ENCODE peak calls at places on chromosomes 13 and 19, in seven cellular contexts. Z is tibial artery; T is CD4-positive, alpha-beta T cell; Y is thoracic aorta; A is kidney; B is H9; E is lung. X is an unnamed sample.

GRCh38 chr13:39811696-39812095 is 156.2 kb downstream of the COG6 start:
- DNase-seq in Z (no peak), T (no peak), Y (no peak), A (no peak), B (no peak), E (no peak), X (no peak)

GRCh38 chr13:90448466-90449037 is 898.9 kb upstream of the MIR17HG start:
- DNase-seq in Z (no peak), T (no peak), Y (no peak), A (no peak), B (no peak), E (no peak), X (no peak)

GRCh38 chr13:88066847-88067246 is 395.7 kb downstream of the SLITRK5 start:
- DNase-seq in Z (no peak), T (no peak), Y (no peak), A (no peak), B (no peak), E (no peak), X (no peak)

GRCh38 chr13:31274345-31274870 is 74.6 kb downstream of the B3GLCT start:
- DNase-seq in Z (no peak), T (no peak), Y (no peak), A (no peak), B (no peak), E (no peak), X (no peak)

GRCh38 chr13:30696278-30697176 is 38.8 kb upstream of the ALOX5AP start:
- DNase-seq in Z (peak), T (no peak), Y (no peak), A (no peak), B (peak), E (peak), X (no peak)

GRCh38 chr13:114004416-114005205 is 30.7 kb upstream of the C13orf46 start:
- DNase-seq in Z (peak), T (no peak), Y (no peak), A (peak), B (no peak), E (no peak), X (no peak)

GRCh38 chr13:92805766-92806165 is 420.8 kb upstream of the GPC6 start:
- DNase-seq in Z (no peak), T (no peak), Y (no peak), A (no peak), B (no peak), E (no peak), X (no peak)

GRCh38 chr19:46659151-46660007 is 1.6 kb downstream of the DACT3 start:
- DNase-seq in Z (peak), T (no peak), Y (no peak), A (peak), B (peak), E (no peak), X (no peak)

GRCh38 chr19:8575467-8575997 is 1.7 kb downstream of the MYO1F start:
- DNase-seq in Z (no peak), T (no peak), Y (no peak), A (no peak), B (peak), E (no peak), X (peak)

GRCh38 chr13:82292334-82292733 is 1589.9 kb downstream of the SLITRK1 start:
- DNase-seq in Z (no peak), T (no peak), Y (no peak), A (no peak), B (no peak), E (no peak), X (no peak)

GRCh38 chr13:84641491-84641890 is 759.2 kb upstream of the SLITRK1 start:
- DNase-seq in Z (no peak), T (no peak), Y (no peak), A (no peak), B (no peak), E (no peak), X (no peak)

GRCh38 chr19:7927605-7928333 is 1.8 kb upstream of the CTXN1 start:
- DNase-seq in Z (peak), T (no peak), Y (no peak), A (peak), B (no peak), E (no peak), X (no peak)

GRCh38 chr13:67740871-67741475 is 510.8 kb upstream of the PCDH9 start:
- DNase-seq in Z (no peak), T (no peak), Y (no peak), A (no peak), B (no peak), E (no peak), X (no peak)

GRCh38 chr19:23263396-23263795 is 13.2 kb upstream of the ZNF724 start:
- DNase-seq in Z (no peak), T (no peak), Y (no peak), A (no peak), B (no peak), E (no peak), X (no peak)

GRCh38 chr19:6275170-6275744 is 4.5 kb downstream of the MLLT1 start:
- DNase-seq in Z (no peak), T (no peak), Y (no peak), A (peak), B (no peak), E (no peak), X (no peak)

GRCh38 chr13:97582170-97582569 is 148.2 kb downstream of the RAP2A start:
- DNase-seq in Z (no peak), T (no peak), Y (no peak), A (no peak), B (no peak), E (no peak), X (no peak)

GRCh38 chr13:51906581-51906980 is 44.8 kb downstream of the CCDC70 start:
- DNase-seq in Z (no peak), T (no peak), Y (no peak), A (no peak), B (peak), E (no peak), X (no peak)

GRCh38 chr13:22903925-22904324 is 276.9 kb upstream of the SGCG start:
- DNase-seq in Z (no peak), T (no peak), Y (no peak), A (no peak), B (no peak), E (no peak), X (no peak)

GRCh38 chr13:73428137-73428536 is 369.3 kb downstream of the KLF5 start:
- DNase-seq in Z (no peak), T (no peak), Y (no peak), A (no peak), B (no peak), E (no peak), X (peak)

GRCh38 chr13:44906230-44906629 is 83.0 kb downstream of the NUFIP1 start:
- DNase-seq in Z (no peak), T (no peak), Y (no peak), A (no peak), B (no peak), E (no peak), X (no peak)

GRCh38 chr19:16911046-16911445 is 22.2 kb downstream of the F2RL3 start:
- DNase-seq in Z (no peak), T (no peak), Y (no peak), A (peak), B (no peak), E (no peak), X (no peak)

GRCh38 chr19:37980419-37980975 is 73.5 kb downstream of the SIPA1L3 start:
- DNase-seq in Z (peak), T (no peak), Y (no peak), A (no peak), B (no peak), E (no peak), X (no peak)

GRCh38 chr19:44662686-44663085 is 8.6 kb upstream of the CEACAM19 start:
- DNase-seq in Z (no peak), T (no peak), Y (no peak), A (peak), B (no peak), E (no peak), X (no peak)

GRCh38 chr13:101972191-101972590 is 429.7 kb downstream of the FGF14 start:
- DNase-seq in Z (no peak), T (no peak), Y (no peak), A (no peak), B (no peak), E (no peak), X (no peak)

GRCh38 chr13:66560991-66561390 is 669.1 kb downstream of the PCDH9 start:
- DNase-seq in Z (no peak), T (no peak), Y (no peak), A (peak), B (no peak), E (no peak), X (no peak)

GRCh38 chr13:38417727-38418126 is 68.1 kb downstream of the UFM1 start:
- DNase-seq in Z (no peak), T (no peak), Y (no peak), A (no peak), B (peak), E (no peak), X (peak)

GRCh38 chr19:7900931-7901330 is 2.7 kb upstream of the MAP2K7 start:
- DNase-seq in Z (no peak), T (no peak), Y (no peak), A (no peak), B (no peak), E (no peak), X (no peak)

GRCh38 chr19:18349524-18350128 is 9.2 kb downstream of the PGPEP1 start:
- DNase-seq in Z (peak), T (no peak), Y (no peak), A (peak), B (no peak), E (peak), X (peak)
- TF ChIP-seq CTCF in Z (peak), T (no peak), Y (peak), A (peak), B (peak), E (peak), X (peak)

GRCh38 chr19:15075801-15076200 is 6.2 kb upstream of the OR1I1 start:
- DNase-seq in Z (no peak), T (no peak), Y (no peak), A (no peak), B (no peak), E (no peak), X (no peak)
- H3K27ac ChIP-seq in Z (no peak), T (no peak), Y (no peak), A (no peak), B (no peak), E (no peak), X (no peak)

GRCh38 chr13:99975626-99976025 is 4.1 kb upstream of the ZIC5 start:
- DNase-seq in Z (no peak), T (no peak), Y (no peak), A (peak), B (peak), E (no peak), X (no peak)
- TF ChIP-seq CTCF in Z (no peak), T (no peak), Y (no peak), A (no peak), B (no peak), E (no peak), X (no peak)

GRCh38 chr19:1872807-1873523 is 9.6 kb upstream of the KLF16 start:
- DNase-seq in Z (no peak), T (no peak), Y (no peak), A (peak), B (no peak), E (no peak), X (no peak)

GRCh38 chr19:1871140-1871597 is 7.8 kb upstream of the KLF16 start:
- DNase-seq in Z (no peak), T (no peak), Y (no peak), A (no peak), B (no peak), E (no peak), X (no peak)

GRCh38 chr19:1873524-1874473 is 10.4 kb upstream of the KLF16 start:
- DNase-seq in Z (no peak), T (no peak), Y (no peak), A (no peak), B (peak), E (no peak), X (no peak)

GRCh38 chr19:1868971-1869370 is 5.6 kb upstream of the KLF16 start:
- DNase-seq in Z (no peak), T (no peak), Y (no peak), A (no peak), B (no peak), E (no peak), X (no peak)

DNA sequence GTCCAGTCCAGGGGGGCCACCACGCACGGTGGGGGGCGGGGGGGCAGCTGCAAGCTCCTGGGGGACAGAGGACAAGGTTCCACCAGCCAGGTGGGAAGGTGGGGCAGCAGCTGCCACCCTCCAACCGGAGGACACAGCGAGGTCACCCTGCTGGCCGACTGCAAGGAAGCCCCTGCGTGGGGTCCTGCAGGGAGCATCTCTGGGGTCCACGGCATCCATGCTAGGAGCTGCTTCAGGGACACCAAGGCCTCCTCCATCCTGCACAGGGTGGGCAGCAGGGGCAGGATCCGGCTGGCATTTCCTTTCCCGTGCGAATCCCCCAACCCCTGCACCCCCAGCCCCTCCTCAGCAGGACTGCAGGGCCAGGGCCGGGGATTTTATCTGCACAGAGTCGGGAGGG is 8.3 kb upstream of the KLF16 start:
- DNase-seq in Z (no peak), T (no peak), Y (no peak), A (no peak), B (peak), E (no peak), X (no peak)
- H3K27ac ChIP-seq in Z (no peak), T (no peak), Y (no peak), A (no peak), B (no peak), E (peak), X (peak)

GRCh38 chr13:94778986-94779385 is 66.6 kb upstream of the SOX21 start:
- DNase-seq in Z (no peak), T (no peak), Y (no peak), A (no peak), B (no peak), E (no peak), X (no peak)

GRCh38 chr13:94778585-94778984 is 66.2 kb upstream of the SOX21 start:
- DNase-seq in Z (no peak), T (no peak), Y (no peak), A (no peak), B (no peak), E (no peak), X (no peak)

GRCh38 chr13:94780421-94780820 is 68.1 kb upstream of the SOX21 start:
- DNase-seq in Z (no peak), T (no peak), Y (no peak), A (no peak), B (no peak), E (no peak), X (no peak)

GRCh38 chr13:94783489-94783888 is 71.1 kb upstream of the SOX21 start:
- DNase-seq in Z (no peak), T (no peak), Y (no peak), A (no peak), B (no peak), E (no peak), X (no peak)

DNA sequence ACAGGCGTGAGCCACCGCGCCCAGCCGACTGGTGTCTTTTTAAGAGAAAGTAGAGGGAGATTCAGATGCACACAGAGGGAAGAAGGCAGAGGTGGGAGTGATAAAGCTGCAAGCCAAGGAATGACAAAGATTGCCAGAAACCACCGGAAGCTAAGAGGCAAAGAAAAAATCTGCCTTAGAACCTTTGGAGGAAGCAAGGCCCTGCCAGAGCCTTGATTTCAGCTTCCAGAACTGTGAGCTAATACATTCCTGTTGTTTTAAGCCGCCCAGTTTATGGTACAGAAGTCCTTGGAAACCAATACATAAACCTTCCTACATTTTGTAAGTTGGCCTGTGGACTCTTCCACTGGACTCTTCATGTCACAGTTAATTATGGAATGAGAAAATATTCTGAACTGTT is 71.7 kb upstream of the SOX21 start:
- DNase-seq in Z (no peak), T (no peak), Y (no peak), A (no peak), B (no peak), E (no peak), X (no peak)
- TF ChIP-seq CTCF in Z (no peak), T (no peak), Y (no peak), A (no peak), B (no peak), E (no peak), X (no peak)

GRCh38 chr19:19525611-19526380 is 2.9 kb upstream of the YJEFN3 start:
- DNase-seq in Z (no peak), T (no peak), Y (no peak), A (no peak), B (no peak), E (no peak), X (no peak)
- H3K27ac ChIP-seq in Z (no peak), T (no peak), Y (no peak), A (no peak), B (no peak), E (no peak), X (peak)

GRCh38 chr13:47945738-47946137 is 55.3 kb downstream of the SUCLA2 start:
- DNase-seq in Z (no peak), T (no peak), Y (no peak), A (no peak), B (no peak), E (no peak), X (peak)

DNA sequence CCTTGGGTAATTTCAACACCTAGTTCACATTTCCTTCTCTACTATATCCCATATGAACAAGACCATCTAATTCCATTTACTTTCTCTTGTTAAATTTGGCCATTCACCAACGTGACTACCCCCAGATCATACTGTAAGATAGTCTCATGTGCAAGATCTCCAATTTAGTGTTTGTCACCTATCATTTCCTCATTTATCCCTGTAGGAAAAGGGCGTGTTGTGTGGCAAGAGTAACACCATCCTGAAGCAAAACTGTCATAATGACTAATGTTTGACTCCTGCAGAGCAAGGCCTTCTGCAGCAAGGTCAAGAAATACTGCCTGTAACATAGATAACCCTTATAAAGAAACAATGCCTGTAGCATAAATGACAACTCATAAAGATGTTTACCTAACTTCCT is 51.3 kb downstream of the SUCLA2 start:
- DNase-seq in Z (no peak), T (no peak), Y (no peak), A (no peak), B (no peak), E (no peak), X (no peak)
- TF ChIP-seq CTCF in Z (no peak), T (no peak), Y (no peak), A (no peak), B (no peak), E (no peak), X (no peak)

GRCh38 chr13:49938274-49938673 is 2.1 kb upstream of the SPRYD7 start:
- DNase-seq in Z (no peak), T (no peak), Y (no peak), A (no peak), B (no peak), E (no peak), X (no peak)

GRCh38 chr13:49936943-49937273 is 768 bp upstream of the SPRYD7 start:
- DNase-seq in Z (no peak), T (no peak), Y (no peak), A (peak), B (peak), E (no peak), X (no peak)

GRCh38 chr13:49935171-49936084 is 712 bp downstream of the SPRYD7 start:
- DNase-seq in Z (peak), T (peak), Y (no peak), A (no peak), B (peak), E (peak), X (peak)

GRCh38 chr13:49938921-49939320 is 2.8 kb upstream of the SPRYD7 start:
- DNase-seq in Z (no peak), T (no peak), Y (no peak), A (no peak), B (no peak), E (no peak), X (no peak)

DNA sequence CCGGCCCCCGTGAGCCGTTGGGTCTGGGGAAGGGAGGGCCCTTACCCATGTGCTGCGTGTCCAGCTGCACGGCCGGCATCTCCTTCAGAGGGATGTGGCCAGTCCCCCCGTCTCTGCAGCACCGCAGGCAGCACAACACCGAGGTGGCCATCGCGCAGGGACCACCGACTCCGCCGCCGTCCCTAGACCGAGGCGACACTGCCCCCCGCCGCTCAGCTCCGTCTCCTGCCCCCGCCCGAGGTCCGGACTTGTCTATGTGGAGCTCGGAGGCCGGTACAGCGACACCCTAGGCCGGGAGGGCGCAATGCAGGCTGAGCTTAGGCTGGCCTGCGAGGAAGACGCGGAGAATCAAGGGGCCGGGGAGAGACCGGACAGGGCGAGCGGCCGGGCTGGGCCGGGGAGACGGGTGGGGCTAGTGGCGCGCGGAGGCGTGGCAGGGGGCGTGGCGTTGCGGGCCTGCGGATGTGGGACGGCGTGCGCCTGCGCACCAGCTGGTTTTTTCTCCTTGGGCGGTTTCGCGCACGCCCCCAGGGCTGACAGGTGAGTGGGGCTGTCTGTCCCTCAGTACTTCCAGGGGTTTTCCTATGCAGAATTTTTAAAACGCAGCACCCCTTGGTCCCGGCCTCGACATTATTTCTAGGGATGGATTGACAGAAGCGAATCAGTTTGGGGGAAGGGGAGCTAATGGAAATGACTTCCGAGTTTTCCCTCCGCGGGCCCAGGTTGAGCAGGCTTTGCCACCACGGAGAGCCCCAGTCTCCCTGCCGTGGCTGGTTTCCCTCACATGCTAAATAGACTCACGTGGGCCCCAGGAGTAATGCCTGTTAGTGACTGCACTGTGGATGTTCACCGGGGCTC is at the start of gene SPRYD7:
- DNase-seq in Z (peak), T (peak), Y (peak), A (peak), B (peak), E (peak), X (peak)
- H3K27ac ChIP-seq in Z (peak), T (no peak), Y (peak), A (peak), B (no peak), E (peak), X (peak)

GRCh38 chr19:14048439-14049153 is 13.3 kb downstream of the PALM3 start:
- DNase-seq in Z (peak), T (peak), Y (no peak), A (no peak), B (peak), E (peak), X (peak)
- TF ChIP-seq CTCF in Z (peak), T (peak), Y (peak), A (peak), B (peak), E (peak), X (peak)

DNA sequence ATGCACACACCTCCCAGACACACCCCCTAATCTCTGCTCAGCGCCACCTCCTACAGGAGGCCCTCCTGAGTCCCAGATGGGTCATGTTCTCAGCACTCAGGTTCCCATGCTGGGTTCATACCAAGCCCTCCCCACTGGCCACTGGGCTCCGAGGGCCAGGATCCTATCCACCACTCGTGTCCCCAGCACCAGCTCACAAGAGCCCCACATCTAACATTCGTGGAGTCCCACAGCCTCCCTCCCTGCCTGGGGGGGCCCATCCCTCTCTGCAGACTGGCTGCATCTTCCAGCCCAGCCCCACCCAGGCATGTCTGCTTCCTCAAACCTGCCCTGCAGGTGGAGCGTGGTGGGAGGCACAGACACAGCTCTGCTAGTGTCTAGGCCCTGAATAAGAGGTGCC is 227.4 kb downstream of the TUBA3C start:
- DNase-seq in Z (no peak), T (no peak), Y (no peak), A (peak), B (no peak), E (no peak), X (no peak)
- H3K27ac ChIP-seq in Z (no peak), T (no peak), Y (no peak), A (no peak), B (no peak), E (no peak), X (no peak)